ENCODE peak calls at places on chromosomes 4 and X, in six cellular contexts. A is HCT116, S is K562, C is SK-N-SH, U is H1, P is endothelial cell of umbilical vein. Q is an unnamed sample.

GRCh38 chr4:95985051-95985450 is 145.2 kb downstream of the PDHA2 start:
- DNase-seq in A (no peak), C (no peak), S (no peak), U (no peak), P (no peak), Q (no peak)

GRCh38 chr4:10832989-10833635 is 148.5 kb upstream of the CLNK start:
- DNase-seq in U (no peak), P (no peak), A (no peak), S (no peak), C (no peak), Q (no peak)

GRCh38 chrX:48958635-48959094 is 1.3 kb upstream of the OTUD5 start:
- DNase-seq in A (no peak), P (peak), S (peak), U (peak), C (no peak), Q (no peak)

GRCh38 chrX:118823263-118824172 is at the start of gene ZCCHC12:
- DNase-seq in U (peak), S (peak), C (peak), P (peak), A (peak), Q (no peak)

GRCh38 chr4:159460408-159460807 is 357.5 kb downstream of the RAPGEF2 start:
- DNase-seq in A (no peak), P (no peak), U (no peak), S (no peak), C (no peak), Q (no peak)

GRCh38 chr4:10016169-10016568 is 5.1 kb downstream of the SLC2A9 start:
- DNase-seq in P (no peak), U (no peak), A (no peak), S (no peak), C (no peak), Q (no peak)

GRCh38 chrX:45767021-45767491 is 566.4 kb upstream of the DIPK2B start:
- DNase-seq in C (no peak), A (no peak), U (no peak), P (peak), S (no peak), Q (no peak)

GRCh38 chrX:67718926-67719325 is 175.1 kb downstream of the AR start:
- DNase-seq in C (no peak), P (no peak), S (no peak), U (no peak), A (no peak), Q (no peak)

GRCh38 chr4:147056951-147057630 is 111.4 kb upstream of the TTC29 start:
- DNase-seq in P (peak), C (no peak), S (no peak), A (no peak), U (no peak), Q (peak)

GRCh38 chr4:93217423-93217822 is 611.1 kb upstream of the ATOH1 start:
- DNase-seq in A (no peak), U (no peak), P (no peak), S (no peak), C (no peak), Q (no peak)

GRCh38 chrX:110836982-110837381 is 41.4 kb upstream of the CHRDL1 start:
- DNase-seq in A (no peak), S (no peak), P (no peak), U (no peak), C (peak), Q (no peak)

GRCh38 chr4:42282081-42282901 is 115.0 kb upstream of the SHISA3 start:
- DNase-seq in P (peak), U (peak), S (peak), A (peak), C (peak), Q (peak)

GRCh38 chr4:5033266-5033945 is 14.1 kb upstream of the CYTL1 start:
- DNase-seq in S (no peak), C (no peak), U (no peak), P (peak), A (no peak), Q (no peak)

GRCh38 chr4:73684097-73684496 is 56.3 kb upstream of the CXCL8 start:
- DNase-seq in S (no peak), P (no peak), C (no peak), U (no peak), A (no peak), Q (no peak)

GRCh38 chrX:47222776-47223350 is 4.4 kb downstream of the CDK16 start:
- DNase-seq in A (no peak), U (no peak), P (no peak), S (no peak), C (peak), Q (no peak)

GRCh38 chr4:83093060-83093640 is 21.4 kb downstream of the PLAC8 start:
- DNase-seq in U (no peak), C (peak), S (peak), A (no peak), P (no peak), Q (no peak)

GRCh38 chr4:143254479-143255216 is 69.9 kb downstream of the USP38 start:
- DNase-seq in A (no peak), C (no peak), S (peak), P (no peak), U (peak), Q (no peak)

GRCh38 chrX:71096702-71097032 is 1.0 kb downstream of the FOXO4 start:
- DNase-seq in U (no peak), P (no peak), C (no peak), A (no peak), S (no peak), Q (no peak)

GRCh38 chr4:61882381-61882780 is 682.3 kb downstream of the ADGRL3 start:
- DNase-seq in S (no peak), P (no peak), A (no peak), U (no peak), C (no peak), Q (no peak)

GRCh38 chr4:61872983-61873382 is 672.9 kb downstream of the ADGRL3 start:
- DNase-seq in U (no peak), A (no peak), C (no peak), S (no peak), P (no peak), Q (no peak)

DNA sequence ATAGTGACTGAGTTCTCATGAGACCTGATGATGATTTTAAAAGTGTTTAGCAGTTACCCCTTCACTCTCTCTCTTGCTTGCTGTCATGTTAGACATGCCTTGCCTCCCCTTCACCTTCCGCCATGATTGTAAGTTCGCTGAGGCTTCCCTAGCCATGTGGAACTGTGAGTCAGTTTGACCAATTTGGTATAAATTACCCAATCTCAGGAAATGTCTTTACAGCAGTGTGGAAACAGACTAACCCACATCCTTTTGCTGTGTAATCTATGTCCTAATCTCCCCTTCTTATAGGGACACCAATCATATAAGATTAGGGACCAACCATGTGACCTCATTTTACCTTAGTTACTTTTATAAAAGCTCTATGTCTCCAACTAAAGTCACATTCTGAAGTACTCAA is 677.8 kb downstream of the ADGRL3 start:
- DNase-seq in U (no peak), P (no peak), A (no peak), C (no peak), S (no peak), Q (no peak)
- TF ChIP-seq POLR2AphosphoS5 in U (no peak), P (no peak), A (no peak), C (no peak), S (no peak), Q (no peak)

GRCh38 chr4:3042226-3042625 is 32.1 kb downstream of the HTT-AS start:
- DNase-seq in U (no peak), A (no peak), S (no peak), P (no peak), C (no peak), Q (no peak)
- H3K27ac ChIP-seq in U (no peak), A (no peak), S (no peak), P (no peak), C (no peak), Q (no peak)

DNA sequence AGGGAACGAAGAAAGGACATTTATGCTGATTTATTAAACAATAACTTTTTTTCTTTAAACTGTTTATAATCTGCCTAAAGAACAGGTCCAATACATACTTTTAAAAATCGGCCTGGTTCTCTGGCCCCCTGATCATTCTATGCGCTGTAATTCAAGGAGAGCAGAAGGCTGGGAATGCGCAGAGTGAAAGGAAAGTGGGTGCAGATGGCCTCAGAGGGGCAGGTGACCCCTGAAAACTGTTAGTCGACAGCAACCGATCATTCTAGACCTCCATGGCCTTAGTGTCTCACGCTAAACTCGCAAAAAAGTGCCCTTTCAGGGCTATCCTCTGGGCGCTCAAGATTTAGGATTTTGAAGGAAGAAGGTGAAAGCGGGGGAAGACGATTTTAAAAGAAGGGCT is 2.2 kb downstream of the PDE5A start:
- DNase-seq in S (no peak), U (no peak), C (no peak), A (no peak), P (no peak), Q (no peak)
- H3K9ac ChIP-seq in S (no peak), U (no peak), C (peak), A (peak), P (no peak), Q (no peak)

GRCh38 chr4:173522160-173522873 is 7.7 kb downstream of the HAND2 start:
- DNase-seq in C (peak), P (peak), U (peak), A (no peak), S (peak), Q (no peak)
- TF ChIP-seq POLR2AphosphoS5 in C (peak), P (no peak), U (peak), A (no peak), S (no peak), Q (peak)

DNA sequence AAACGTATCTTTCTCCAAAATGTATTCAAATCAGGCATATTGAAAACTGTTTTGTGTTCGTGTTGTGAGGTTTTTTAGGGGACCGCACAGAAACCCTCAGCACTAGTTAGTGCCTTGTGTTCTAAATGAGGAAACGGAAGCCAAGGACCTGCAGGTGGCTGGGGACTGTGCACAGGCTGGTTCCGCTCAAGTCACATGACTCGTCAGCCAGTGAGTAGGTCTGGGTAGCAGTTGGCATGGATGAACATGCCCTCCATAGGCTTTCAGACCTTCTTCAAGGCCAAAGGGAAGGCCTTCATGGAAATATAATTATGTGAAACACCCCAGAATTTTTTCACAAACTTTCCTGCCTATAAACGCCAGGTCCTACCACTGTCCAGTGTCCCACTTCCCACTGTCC is 1.3 kb upstream of the F11 start:
- DNase-seq in U (no peak), S (no peak), P (no peak), C (no peak), A (no peak), Q (no peak)
- H3K27ac ChIP-seq in U (no peak), S (no peak), P (no peak), C (no peak), A (no peak), Q (no peak)

GRCh38 chr4:3238721-3239120 is 10.2 kb upstream of the MSANTD1 start:
- DNase-seq in C (no peak), A (no peak), U (no peak), P (no peak), S (no peak), Q (no peak)
- H3K9ac ChIP-seq in C (no peak), A (no peak), U (no peak), P (no peak), S (no peak), Q (no peak)

DNA sequence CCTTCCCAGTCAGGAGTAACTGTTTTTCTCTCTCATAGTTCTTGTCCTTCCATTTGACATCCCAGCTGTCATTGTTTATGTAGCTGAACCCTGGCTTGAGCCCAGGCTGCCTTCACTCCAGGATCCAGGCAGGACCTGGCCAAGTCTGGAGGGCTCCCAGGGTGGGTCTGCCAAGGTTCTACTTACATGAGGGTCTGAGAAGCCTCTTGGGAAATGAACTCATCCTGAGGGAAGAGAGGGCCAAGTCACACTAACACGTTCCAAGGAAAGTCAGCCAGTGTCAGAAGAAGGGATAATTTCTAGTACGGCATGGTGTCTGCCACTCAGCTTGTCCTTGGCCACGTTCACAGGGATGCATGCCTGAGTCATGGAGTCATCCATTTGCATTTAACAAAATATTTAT is 54.8 kb upstream of the SRD5A3 start:
- DNase-seq in A (no peak), P (no peak), S (no peak), U (no peak), C (no peak), Q (no peak)
- TF ChIP-seq POLR2AphosphoS5 in A (no peak), P (no peak), S (no peak), U (no peak), C (no peak), Q (no peak)

Q was measured in SK-N-MC.